ENCODE peak calls at places on chromosomes 12 and 14, in five cellular contexts. One of them, this sample, is unnamed.

GRCh38 chr14:55721353-55721752 is 141.3 kb downstream of the KTN1 start:
- DNase-seq in fibroblast of lung: peak; percentile 98
- DNase-seq in foreskin fibroblast: peak; percentile 88
- DNase-seq in psoas muscle: no peak
- DNase-seq in GM12865: peak; percentile 13
- DNase-seq in this sample: peak; percentile 94

GRCh38 chr14:50928002-50928635 is 16.2 kb downstream of the PYGL start:
- DNase-seq in psoas muscle: no peak
- DNase-seq in foreskin fibroblast: peak; percentile 27
- DNase-seq in GM12865: peak; percentile 36
- DNase-seq in fibroblast of lung: peak; percentile 98
- DNase-seq in this sample: peak; percentile 90

GRCh38 chr12:52050771-52051541 is at the start of gene NR4A1:
- DNase-seq in fibroblast of lung: peak; percentile 95
- DNase-seq in GM12865: peak; percentile 91
- DNase-seq in psoas muscle: peak; percentile 99
- DNase-seq in foreskin fibroblast: peak; percentile 92
- DNase-seq in this sample: peak; percentile 92

GRCh38 chr14:100896369-100897060 is 7.0 kb downstream of the RTL1 start:
- DNase-seq in fibroblast of lung: no peak
- DNase-seq in GM12865: no peak
- DNase-seq in psoas muscle: no peak
- DNase-seq in foreskin fibroblast: no peak
- DNase-seq in this sample: no peak

GRCh38 chr12:46300906-46301305 is 32.1 kb upstream of the SLC38A1 start:
- DNase-seq in psoas muscle: no peak
- DNase-seq in fibroblast of lung: no peak
- DNase-seq in foreskin fibroblast: no peak
- DNase-seq in GM12865: no peak
- DNase-seq in this sample: peak; percentile 15

GRCh38 chr12:121579190-121579791 is 1.5 kb downstream of the KDM2B start:
- DNase-seq in psoas muscle: peak; percentile 26
- DNase-seq in foreskin fibroblast: no peak
- DNase-seq in fibroblast of lung: no peak
- DNase-seq in GM12865: peak; percentile 35
- DNase-seq in this sample: no peak

GRCh38 chr12:88932457-88932856 is 352.2 kb upstream of the KITLG start:
- DNase-seq in psoas muscle: no peak
- DNase-seq in GM12865: no peak
- DNase-seq in fibroblast of lung: no peak
- DNase-seq in foreskin fibroblast: no peak
- DNase-seq in this sample: no peak

GRCh38 chr14:33229269-33229924 is 290.7 kb downstream of the NPAS3 start:
- DNase-seq in fibroblast of lung: peak; percentile 40
- DNase-seq in GM12865: no peak
- DNase-seq in foreskin fibroblast: no peak
- DNase-seq in psoas muscle: no peak
- DNase-seq in this sample: no peak

GRCh38 chr14:67883717-67884116 is 64.1 kb downstream of the RAD51B start:
- DNase-seq in GM12865: no peak
- DNase-seq in psoas muscle: no peak
- DNase-seq in foreskin fibroblast: no peak
- DNase-seq in fibroblast of lung: peak; percentile 21
- DNase-seq in this sample: peak; percentile 41

GRCh38 chr12:88063375-88063774 is 34.2 kb upstream of the C12orf50 start:
- DNase-seq in fibroblast of lung: peak; percentile 31
- DNase-seq in psoas muscle: no peak
- DNase-seq in foreskin fibroblast: no peak
- DNase-seq in GM12865: peak; percentile 11
- DNase-seq in this sample: peak; percentile 37

GRCh38 chr12:13211859-13212664 is 15.5 kb downstream of the EMP1 start:
- DNase-seq in psoas muscle: no peak
- DNase-seq in foreskin fibroblast: no peak
- DNase-seq in GM12865: peak; percentile 67
- DNase-seq in fibroblast of lung: peak; percentile 57
- DNase-seq in this sample: peak; percentile 62

GRCh38 chr14:51173863-51174262 is 66.2 kb upstream of the TMX1 start:
- DNase-seq in fibroblast of lung: no peak
- DNase-seq in GM12865: no peak
- DNase-seq in foreskin fibroblast: no peak
- DNase-seq in psoas muscle: no peak
- DNase-seq in this sample: no peak

GRCh38 chr12:56616244-56616643 is 13.9 kb downstream of the BAZ2A start:
- DNase-seq in psoas muscle: no peak
- DNase-seq in fibroblast of lung: no peak
- DNase-seq in GM12865: no peak
- DNase-seq in foreskin fibroblast: no peak
- DNase-seq in this sample: no peak

GRCh38 chr12:128791395-128792322 is 32.1 kb downstream of the SLC15A4 start:
- DNase-seq in GM12865: peak; percentile 57
- DNase-seq in psoas muscle: no peak
- DNase-seq in fibroblast of lung: no peak
- DNase-seq in foreskin fibroblast: peak; percentile 19
- DNase-seq in this sample: peak; percentile 30

GRCh38 chr12:13241833-13242232 is 45.3 kb downstream of the EMP1 start:
- DNase-seq in GM12865: no peak
- DNase-seq in psoas muscle: no peak
- DNase-seq in fibroblast of lung: no peak
- DNase-seq in foreskin fibroblast: peak; percentile 33
- DNase-seq in this sample: peak; percentile 41

GRCh38 chr12:6279631-6280030 is 30.9 kb upstream of the PLEKHG6 start:
- DNase-seq in fibroblast of lung: no peak
- DNase-seq in foreskin fibroblast: no peak
- DNase-seq in psoas muscle: no peak
- DNase-seq in GM12865: no peak
- DNase-seq in this sample: no peak

GRCh38 chr12:54279632-54280400 is at the start of gene CBX5:
- DNase-seq in GM12865: peak; percentile 99
- DNase-seq in psoas muscle: peak; percentile 99
- DNase-seq in foreskin fibroblast: peak; percentile 100
- DNase-seq in fibroblast of lung: peak; percentile 100
- DNase-seq in this sample: peak; percentile 100

GRCh38 chr12:105278043-105278697 is 42.2 kb upstream of the APPL2 start:
- DNase-seq in foreskin fibroblast: peak; percentile 44
- DNase-seq in GM12865: peak; percentile 9
- DNase-seq in fibroblast of lung: no peak
- DNase-seq in psoas muscle: no peak
- DNase-seq in this sample: peak; percentile 30

GRCh38 chr14:22646570-22647254 is 2.6 kb upstream of the OR6J1 start:
- DNase-seq in foreskin fibroblast: peak; percentile 22
- DNase-seq in GM12865: no peak
- DNase-seq in fibroblast of lung: peak; percentile 48
- DNase-seq in psoas muscle: no peak
- DNase-seq in this sample: peak; percentile 82

GRCh38 chr14:26719514-26719913 is 121.7 kb upstream of the NOVA1 start:
- DNase-seq in psoas muscle: no peak
- DNase-seq in foreskin fibroblast: peak; percentile 51
- DNase-seq in GM12865: no peak
- DNase-seq in fibroblast of lung: peak; percentile 83
- DNase-seq in this sample: peak; percentile 80

GRCh38 chr12:122422769-122423257 is 344 bp upstream of the CLIP1 start:
- DNase-seq in GM12865: peak; percentile 34
- DNase-seq in psoas muscle: peak; percentile 34
- DNase-seq in foreskin fibroblast: peak; percentile 53
- DNase-seq in fibroblast of lung: peak; percentile 75
- DNase-seq in this sample: peak; percentile 71

GRCh38 chr14:89327771-89328212 is 89.2 kb downstream of the FOXN3 start:
- DNase-seq in GM12865: no peak
- DNase-seq in fibroblast of lung: peak; percentile 91
- DNase-seq in psoas muscle: no peak
- DNase-seq in foreskin fibroblast: peak; percentile 45
- DNase-seq in this sample: peak; percentile 60

GRCh38 chr14:95741051-95741490 is 27.1 kb upstream of the TCL1A start:
- DNase-seq in foreskin fibroblast: no peak
- DNase-seq in fibroblast of lung: no peak
- DNase-seq in psoas muscle: no peak
- DNase-seq in GM12865: no peak
- DNase-seq in this sample: no peak

DNA sequence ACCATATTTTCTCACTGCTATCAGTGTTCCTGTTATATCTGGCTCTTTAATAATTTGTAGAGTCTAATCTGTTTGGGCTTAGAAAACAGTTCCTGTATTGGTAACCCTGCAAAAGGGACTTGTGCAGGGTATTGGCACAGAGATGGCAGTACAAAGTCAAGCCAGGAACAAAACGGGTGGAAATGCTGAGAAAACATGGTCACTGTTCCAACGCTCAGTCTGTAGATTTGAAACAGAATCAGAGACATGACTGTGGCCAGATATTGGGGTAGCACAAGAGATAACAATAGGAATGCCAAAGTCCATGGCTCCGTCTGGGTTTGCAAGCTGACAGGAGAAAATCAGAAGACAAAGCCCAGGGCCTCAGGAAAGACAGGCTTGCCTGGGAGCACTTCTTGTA is 290.7 kb upstream of the PDE3A start:
- DNase-seq in psoas muscle: no peak
- DNase-seq in foreskin fibroblast: no peak
- DNase-seq in fibroblast of lung: no peak
- DNase-seq in GM12865: no peak
- DNase-seq in this sample: no peak
- TF ChIP-seq CTCF in psoas muscle: no peak
- TF ChIP-seq CTCF in foreskin fibroblast: no peak
- TF ChIP-seq CTCF in fibroblast of lung: no peak
- TF ChIP-seq CTCF in GM12865: no peak
- TF ChIP-seq CTCF in this sample: no peak

GRCh38 chr12:10673660-10674384 is at the start of gene STYK1:
- DNase-seq in psoas muscle: peak; percentile 23
- DNase-seq in fibroblast of lung: peak; percentile 22
- DNase-seq in foreskin fibroblast: peak; percentile 4
- DNase-seq in GM12865: peak; percentile 77
- DNase-seq in this sample: peak; percentile 26
- H3K4me3 ChIP-seq in psoas muscle: peak within 1 kb of the TSS; percentile 69
- H3K4me3 ChIP-seq in fibroblast of lung: peak within 1 kb of the TSS; percentile 72
- H3K4me3 ChIP-seq in foreskin fibroblast: peak within 1 kb of the TSS; percentile 73
- H3K4me3 ChIP-seq in GM12865: peak within 1 kb of the TSS; percentile 41
- H3K4me3 ChIP-seq in this sample: peak within 1 kb of the TSS; percentile 59

GRCh38 chr14:102084931-102085330 is 1.9 kb downstream of the HSP90AA1 start:
- DNase-seq in psoas muscle: no peak
- DNase-seq in GM12865: no peak
- DNase-seq in foreskin fibroblast: no peak
- DNase-seq in fibroblast of lung: no peak
- DNase-seq in this sample: no peak

GRCh38 chr14:102087762-102088011 is 843 bp upstream of the HSP90AA1 start:
- DNase-seq in GM12865: no peak
- DNase-seq in foreskin fibroblast: no peak
- DNase-seq in psoas muscle: no peak
- DNase-seq in fibroblast of lung: no peak
- DNase-seq in this sample: no peak

GRCh38 chr14:102086972-102087761 is at the start of gene HSP90AA1:
- DNase-seq in GM12865: peak; percentile 96
- DNase-seq in foreskin fibroblast: peak; percentile 92
- DNase-seq in psoas muscle: peak; percentile 95
- DNase-seq in fibroblast of lung: peak; percentile 85
- DNase-seq in this sample: peak; percentile 85

GRCh38 chr14:102086346-102086971 is 385 bp downstream of the HSP90AA1 start:
- DNase-seq in fibroblast of lung: peak; percentile 66
- DNase-seq in foreskin fibroblast: peak; percentile 42
- DNase-seq in psoas muscle: peak; percentile 44
- DNase-seq in GM12865: peak; percentile 75
- DNase-seq in this sample: peak; percentile 63

DNA sequence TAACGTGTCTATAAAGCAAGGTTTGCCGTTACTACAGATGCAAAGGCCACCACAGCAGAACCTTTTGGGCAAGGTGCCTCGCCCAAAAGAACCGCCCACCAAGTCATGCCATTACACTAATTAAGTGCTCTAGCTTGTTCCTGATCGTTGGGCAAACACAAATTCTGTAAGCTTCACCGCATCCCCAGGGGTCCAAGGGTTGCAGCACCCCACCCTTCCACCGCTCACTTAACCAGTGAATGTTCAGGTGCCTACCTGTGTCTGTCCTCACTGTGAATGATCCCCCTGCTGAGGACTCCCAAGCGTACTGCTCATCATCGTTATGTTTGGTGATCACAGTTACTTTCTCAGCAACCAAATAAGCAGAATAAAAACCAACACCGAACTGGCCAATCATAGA is 1.3 kb downstream of the HSP90AA1 start:
- DNase-seq in psoas muscle: no peak
- DNase-seq in foreskin fibroblast: no peak
- DNase-seq in fibroblast of lung: no peak
- DNase-seq in GM12865: no peak
- DNase-seq in this sample: no peak
- TF ChIP-seq CTCF in psoas muscle: no peak
- TF ChIP-seq CTCF in foreskin fibroblast: no peak
- TF ChIP-seq CTCF in fibroblast of lung: no peak
- TF ChIP-seq CTCF in GM12865: no peak
- TF ChIP-seq CTCF in this sample: no peak

DNA sequence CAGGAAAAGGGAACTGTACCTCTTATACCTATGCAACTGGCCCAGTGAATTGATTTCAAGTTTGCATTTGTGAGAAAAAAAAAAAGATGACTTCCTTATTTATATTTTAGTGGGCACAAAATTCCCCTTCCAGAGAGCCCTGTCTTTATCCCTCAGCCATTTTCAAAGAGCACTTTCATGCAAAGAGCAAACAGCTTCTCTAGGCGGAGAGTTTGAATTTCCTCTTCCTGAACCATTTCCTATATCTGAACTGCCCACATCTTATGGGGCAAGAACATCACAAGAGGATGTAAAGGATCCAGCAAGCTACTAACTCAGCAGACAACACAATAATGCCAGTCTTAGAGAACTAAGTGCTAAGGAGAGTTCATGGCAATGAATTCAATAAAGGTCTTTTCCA is 22.3 kb upstream of the PLXNC1 start:
- DNase-seq in GM12865: no peak
- DNase-seq in foreskin fibroblast: no peak
- DNase-seq in psoas muscle: no peak
- DNase-seq in fibroblast of lung: no peak
- DNase-seq in this sample: no peak
- H3K4me3 ChIP-seq in GM12865: no peak overlapping the region
- H3K4me3 ChIP-seq in foreskin fibroblast: no peak overlapping the region
- H3K4me3 ChIP-seq in psoas muscle: no peak overlapping the region
- H3K4me3 ChIP-seq in fibroblast of lung: no peak overlapping the region
- H3K4me3 ChIP-seq in this sample: no peak overlapping the region

DNA sequence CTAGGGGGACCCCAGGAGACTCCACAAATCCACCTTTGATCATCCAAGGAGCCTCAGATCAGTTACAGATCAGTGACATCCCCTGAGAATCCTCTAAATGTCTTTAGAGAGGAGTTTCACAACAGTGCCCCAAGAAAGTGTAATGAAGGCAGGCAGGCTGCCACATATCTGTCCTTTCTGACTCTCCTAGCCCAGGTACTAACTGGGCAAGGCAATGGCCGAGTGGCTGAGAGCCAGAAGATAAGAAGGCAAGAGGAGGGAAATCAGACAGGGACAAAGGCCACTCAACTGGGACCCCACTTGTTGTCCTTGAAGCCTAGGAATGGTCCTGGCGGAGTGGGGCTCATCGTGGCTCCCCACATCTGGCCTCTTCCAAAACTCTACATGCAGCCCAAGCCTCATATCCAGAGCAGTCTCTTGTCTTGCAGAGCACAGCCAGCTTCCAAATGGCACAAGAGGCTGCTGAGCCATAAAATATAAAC is 11.6 kb downstream of the ACTN1 start:
- DNase-seq in foreskin fibroblast: no peak
- DNase-seq in psoas muscle: no peak
- DNase-seq in fibroblast of lung: no peak
- DNase-seq in GM12865: no peak
- DNase-seq in this sample: no peak
- TF ChIP-seq CTCF in foreskin fibroblast: no peak
- TF ChIP-seq CTCF in psoas muscle: no peak
- TF ChIP-seq CTCF in fibroblast of lung: no peak
- TF ChIP-seq CTCF in GM12865: no peak
- TF ChIP-seq CTCF in this sample: no peak